ENCODE peak calls at places on chromosome 11, in ten cellular contexts. P is fibroblast of lung; R is left lobe of liver; Y is hypothalamus; B is NCI-H2171 treated with DMSO at 0.1 percent for 48 hours; X is astrocyte of the spinal cord; V is SJSA1; G is substantia nigra; L is naive thymus-derived CD8-positive, alpha-beta T cell; S is heart left ventricle. C is an unnamed sample.

GRCh38 chr11:45662665-45663485 is 2.5 kb downstream of the CHST1 start:
- DNase-seq in P (peak; percentile 88), R (no peak), Y (no peak), B (peak; percentile 52), X (peak; percentile 93), V (peak; percentile 40), G (no peak), L (no peak), S (no peak), C (no peak)

GRCh38 chr11:116384407-116384806 is 388.4 kb downstream of the BUD13 start:
- DNase-seq in P (no peak), R (no peak), Y (no peak), B (no peak), X (no peak), V (no peak), G (no peak), L (no peak), S (no peak), C (no peak)

GRCh38 chr11:61701298-61701993 is 21.3 kb downstream of the DAGLA start:
- DNase-seq in P (peak; percentile 13), R (no peak), Y (no peak), B (peak; percentile 90), X (no peak), V (no peak), G (no peak), L (no peak), S (no peak), C (no peak)

GRCh38 chr11:76184551-76184993 is 21.7 kb downstream of the WNT11 start:
- DNase-seq in P (no peak), R (no peak), Y (no peak), B (no peak), X (no peak), V (no peak), G (no peak), L (no peak), S (no peak), C (no peak)

GRCh38 chr11:115737875-115738274 is 233.7 kb upstream of the CADM1 start:
- DNase-seq in P (no peak), R (no peak), Y (no peak), B (no peak), X (no peak), V (no peak), G (no peak), L (no peak), S (no peak), C (no peak)

GRCh38 chr11:2776351-2777061 is 76.7 kb upstream of the KCNQ1OT1 start:
- DNase-seq in P (no peak), R (peak; percentile 42), Y (no peak), B (no peak), X (no peak), V (no peak), G (no peak), L (no peak), S (peak; percentile 18), C (no peak)

GRCh38 chr11:132054822-132055221 is 684.4 kb downstream of the NTM start:
- DNase-seq in P (peak; percentile 63), R (no peak), Y (no peak), B (no peak), X (peak; percentile 90), V (peak; percentile 61), G (no peak), L (no peak), S (no peak), C (no peak)

GRCh38 chr11:64288353-64288750 is 2.7 kb downstream of the GPR137 start:
- DNase-seq in P (no peak), R (no peak), Y (no peak), B (no peak), X (no peak), V (no peak), G (no peak), L (no peak), S (peak; percentile 13), C (no peak)

GRCh38 chr11:86360775-86361395 is 13.8 kb upstream of the CCDC81 start:
- DNase-seq in P (peak; percentile 73), R (no peak), Y (no peak), B (peak; percentile 34), X (peak; percentile 67), V (peak; percentile 10), G (no peak), L (no peak), S (no peak), C (no peak)

GRCh38 chr11:65843811-65844210 is 10.0 kb downstream of the SNX32 start:
- DNase-seq in P (no peak), R (no peak), Y (no peak), B (no peak), X (no peak), V (no peak), G (no peak), L (no peak), S (no peak), C (no peak)

GRCh38 chr11:70139785-70140410 is 61.8 kb downstream of the ANO1 start:
- DNase-seq in P (no peak), R (no peak), Y (no peak), B (no peak), X (no peak), V (no peak), G (no peak), L (no peak), S (no peak), C (no peak)

GRCh38 chr11:113613619-113614018 is 92.5 kb downstream of the TMPRSS5 start:
- DNase-seq in P (no peak), R (no peak), Y (no peak), B (no peak), X (no peak), V (no peak), G (no peak), L (no peak), S (no peak), C (no peak)

GRCh38 chr11:1854949-1855885 is 2.3 kb downstream of the LSP1 start:
- DNase-seq in P (no peak), R (no peak), Y (no peak), B (no peak), X (no peak), V (no peak), G (no peak), L (no peak), S (no peak), C (no peak)

GRCh38 chr11:81098471-81098870 is 1635.2 kb downstream of the FAM181B start:
- DNase-seq in P (no peak), R (no peak), Y (no peak), B (no peak), X (no peak), V (no peak), G (no peak), L (no peak), S (no peak), C (no peak)

GRCh38 chr11:23138761-23139160 is 278.5 kb upstream of the CCDC179 start:
- DNase-seq in P (no peak), R (no peak), Y (no peak), B (no peak), X (no peak), V (no peak), G (no peak), L (no peak), S (no peak), C (no peak)

GRCh38 chr11:101346591-101346990 is 217.0 kb upstream of the PGR start:
- DNase-seq in P (peak; percentile 47), R (no peak), Y (no peak), B (no peak), X (no peak), V (no peak), G (no peak), L (no peak), S (no peak), C (no peak)

GRCh38 chr11:106959800-106960199 is 58.5 kb downstream of the GUCY1A2 start:
- DNase-seq in P (peak; percentile 19), R (no peak), Y (no peak), B (no peak), X (peak; percentile 49), V (no peak), G (no peak), L (no peak), S (no peak), C (no peak)

GRCh38 chr11:29173660-29174062 is 843.2 kb downstream of the KCNA4 start:
- DNase-seq in P (peak; percentile 69), R (no peak), Y (no peak), B (no peak), X (peak; percentile 93), V (peak; percentile 92), G (no peak), L (no peak), S (no peak), C (no peak)

GRCh38 chr11:133149698-133150097 is 382.6 kb downstream of the OPCML start:
- DNase-seq in P (no peak), R (no peak), Y (no peak), B (no peak), X (no peak), V (no peak), G (no peak), L (no peak), S (no peak), C (no peak)

GRCh38 chr11:75654314-75654713 is 14.5 kb downstream of the MAP6 start:
- DNase-seq in P (no peak), R (no peak), Y (no peak), B (no peak), X (peak; percentile 60), V (no peak), G (no peak), L (no peak), S (no peak), C (no peak)